ENCODE peak calls at places on chromosomes 16 and 17, in ten cellular contexts. V, F, Y, H, I, D, L, A, Z and T are unnamed samples.

GRCh38 chr16:87200637-87201036 is 116.6 kb downstream of the C16orf95 start:
- DNase-seq in V (no peak), F (no peak), Y (no peak), H (no peak), I (no peak), D (no peak), L (no peak), A (no peak), Z (no peak), T (no peak)

GRCh38 chr16:88905563-88905962 is 39.1 kb upstream of the PABPN1L start:
- DNase-seq in V (no peak), F (no peak), Y (no peak), H (no peak), I (no peak), D (no peak), L (no peak), A (no peak), Z (no peak), T (no peak)

GRCh38 chr16:52545544-52546262 is 1.2 kb downstream of the TOX3 start:
- DNase-seq in V (no peak), F (no peak), Y (no peak), H (no peak), I (no peak), D (no peak), L (no peak), A (no peak), Z (no peak), T (no peak)

GRCh38 chr17:75843577-75844529 is at the start of gene UNC13D:
- DNase-seq in V (peak; percentile 32), F (no peak), Y (no peak), H (no peak), I (no peak), D (no peak), L (no peak), A (no peak), Z (no peak), T (no peak)

GRCh38 chr17:79223471-79223870 is 148.8 kb downstream of the ENGASE start:
- DNase-seq in V (no peak), F (no peak), Y (no peak), H (no peak), I (no peak), D (no peak), L (no peak), A (no peak), Z (no peak), T (no peak)

GRCh38 chr17:48192321-48192731 is 84.8 kb downstream of the SNX11 start:
- DNase-seq in V (no peak), F (peak; percentile 11), Y (no peak), H (no peak), I (no peak), D (no peak), L (no peak), A (no peak), Z (no peak), T (no peak)

GRCh38 chr17:59743842-59744241 is 36.4 kb downstream of the VMP1 start:
- DNase-seq in V (no peak), F (no peak), Y (no peak), H (no peak), I (no peak), D (no peak), L (no peak), A (no peak), Z (no peak), T (no peak)

GRCh38 chr17:44198721-44199552 is 747 bp downstream of the ATXN7L3 start:
- DNase-seq in V (peak; percentile 52), F (peak; percentile 30), Y (no peak), H (peak; percentile 53), I (peak; percentile 18), D (no peak), L (no peak), A (peak; percentile 17), Z (peak; percentile 70), T (peak; percentile 89)

GRCh38 chr16:46658925-46659324 is 30.1 kb downstream of the VPS35 start:
- DNase-seq in V (no peak), F (no peak), Y (peak; percentile 12), H (no peak), I (no peak), D (no peak), L (no peak), A (no peak), Z (no peak), T (no peak)

GRCh38 chr17:28727727-28728363 is 743 bp upstream of the NEK8 start:
- DNase-seq in V (peak; percentile 50), F (peak; percentile 51), Y (no peak), H (peak; percentile 31), I (no peak), D (no peak), L (no peak), A (peak; percentile 47), Z (peak; percentile 27), T (no peak)

GRCh38 chr17:81701288-81702071 is 1.7 kb upstream of the MRPL12 start:
- DNase-seq in V (no peak), F (no peak), Y (no peak), H (no peak), I (no peak), D (no peak), L (no peak), A (no peak), Z (no peak), T (no peak)

GRCh38 chr17:2034157-2034556 is 4.2 kb downstream of the DPH1 start:
- DNase-seq in V (no peak), F (peak; percentile 63), Y (no peak), H (no peak), I (no peak), D (no peak), L (no peak), A (peak; percentile 72), Z (peak; percentile 49), T (no peak)

GRCh38 chr17:61411114-61411943 is 11.7 kb downstream of the TBX2 start:
- DNase-seq in V (peak; percentile 20), F (peak; percentile 77), Y (peak; percentile 9), H (no peak), I (no peak), D (no peak), L (peak; percentile 54), A (peak; percentile 74), Z (peak; percentile 51), T (peak; percentile 87)

GRCh38 chr16:11084484-11085024 is 140.2 kb downstream of the CLEC16A start:
- DNase-seq in V (no peak), F (peak; percentile 93), Y (no peak), H (peak; percentile 76), I (no peak), D (no peak), L (no peak), A (peak; percentile 80), Z (peak; percentile 73), T (no peak)

DNA sequence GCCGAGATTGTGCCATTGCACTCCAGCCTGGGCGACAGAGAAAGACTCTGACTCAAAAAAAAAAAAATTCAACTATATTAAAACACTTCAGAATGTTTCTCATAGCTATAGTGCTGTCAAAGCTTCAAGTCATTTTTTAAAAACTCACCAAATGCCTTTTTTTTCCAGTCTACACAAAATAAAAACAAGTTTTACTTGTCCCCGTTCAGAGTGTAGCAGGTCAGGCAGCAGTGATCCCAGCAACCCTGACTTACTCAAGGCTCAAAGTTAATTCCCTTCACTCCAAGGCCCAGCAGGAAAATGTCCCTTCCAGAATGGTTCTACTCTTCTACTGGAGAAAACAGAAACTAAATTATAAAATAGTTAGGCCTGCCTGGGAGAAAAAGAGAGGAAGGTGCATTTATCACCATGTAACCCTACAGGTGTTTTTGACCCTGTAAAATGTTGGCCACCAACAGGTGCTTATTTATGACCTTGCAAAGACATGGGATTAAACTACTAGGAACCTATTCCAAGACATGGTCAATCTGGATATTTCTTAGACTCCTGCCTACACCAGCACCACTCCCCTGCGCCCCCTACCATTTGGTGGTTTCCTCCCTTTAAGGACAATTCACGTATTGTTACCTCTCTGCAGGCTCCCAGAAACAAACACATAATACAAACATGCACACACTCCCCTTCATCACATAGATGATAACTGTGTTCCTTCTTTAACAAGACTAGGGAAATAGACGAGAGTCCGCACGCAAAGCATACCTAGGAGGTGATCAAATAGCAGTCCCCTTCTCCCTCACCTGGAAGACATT is 5.4 kb downstream of the AMFR start:
- DNase-seq in V (no peak), F (no peak), Y (no peak), H (no peak), I (no peak), D (no peak), L (no peak), A (no peak), Z (no peak), T (no peak)
- TF ChIP-seq CTCF in V (no peak), F (no peak), Y (no peak), H (no peak), I (no peak), D (no peak), L (no peak), A (no peak), Z (no peak), T (peak; percentile 17)

GRCh38 chr17:57106107-57106835 is 21.2 kb downstream of the AKAP1 start:
- DNase-seq in V (no peak), F (no peak), Y (no peak), H (no peak), I (peak; percentile 79), D (no peak), L (no peak), A (no peak), Z (no peak), T (no peak)
- TF ChIP-seq CTCF in V (no peak), F (peak; percentile 13), Y (peak; percentile 23), H (peak; percentile 15), I (no peak), D (no peak), L (no peak), A (peak; percentile 65), Z (peak; percentile 22), T (peak; percentile 44)

GRCh38 chr16:35909351-35909954 is 2450.0 kb downstream of the TP53TG3F start:
- DNase-seq in V (no peak), F (no peak), Y (no peak), H (no peak), I (no peak), D (no peak), L (no peak), A (no peak), Z (no peak), T (no peak)
- TF ChIP-seq CTCF in V (no peak), F (no peak), Y (no peak), H (no peak), I (no peak), D (no peak), L (no peak), A (no peak), Z (no peak), T (no peak)

GRCh38 chr16:73011926-73012325 is 36.0 kb downstream of the ZFHX3 start:
- DNase-seq in V (no peak), F (no peak), Y (no peak), H (no peak), I (no peak), D (no peak), L (no peak), A (no peak), Z (no peak), T (no peak)
- TF ChIP-seq CTCF in V (no peak), F (no peak), Y (no peak), H (no peak), I (no peak), D (no peak), L (no peak), A (peak; percentile 28), Z (no peak), T (peak; percentile 17)

GRCh38 chr17:50956409-50956749 is 90.2 kb upstream of the TOB1 start:
- DNase-seq in V (no peak), F (no peak), Y (no peak), H (no peak), I (no peak), D (no peak), L (no peak), A (no peak), Z (no peak), T (peak; percentile 28)
- TF ChIP-seq CTCF in V (no peak), F (no peak), Y (no peak), H (no peak), I (no peak), D (no peak), L (no peak), A (no peak), Z (no peak), T (no peak)

GRCh38 chr17:27353469-27354050 is 59.6 kb downstream of the WSB1 start:
- DNase-seq in V (peak; percentile 97), F (peak; percentile 91), Y (peak; percentile 74), H (peak; percentile 97), I (peak; percentile 79), D (peak; percentile 83), L (peak; percentile 84), A (peak; percentile 88), Z (peak; percentile 97), T (peak; percentile 96)
- TF ChIP-seq CTCF in V (peak; percentile 99), F (peak; percentile 14), Y (peak; percentile 36), H (peak; percentile 1), I (peak; percentile 88), D (peak; percentile 100), L (peak; percentile 24), A (peak; percentile 99), Z (peak; percentile 29), T (peak; percentile 98)